ENCODE peak calls at places on chromosomes 1 and 21, in seven cellular contexts. T is esophagus squamous epithelium, Q is vagina, P is A549, L is H1, H is breast epithelium, E is IMR-90. N is an unnamed sample.

GRCh38 chr1:87977145-87977544 is 648.5 kb downstream of the LMO4 start:
- DNase-seq in T (no peak), H (no peak), L (no peak), E (no peak), Q (no peak), P (no peak), N (no peak)

GRCh38 chr1:77550135-77550534 is 132.3 kb downstream of the ZZZ3 start:
- DNase-seq in Q (no peak), E (no peak), P (no peak), H (no peak), T (no peak), L (no peak), N (no peak)

GRCh38 chr1:232579958-232580705 is 49.8 kb downstream of the SIPA1L2 start:
- DNase-seq in T (no peak), H (no peak), E (peak; percentile 37), Q (no peak), P (no peak), L (no peak), N (no peak)

GRCh38 chr21:38869946-38870345 is 64.2 kb downstream of the ETS2 start:
- DNase-seq in T (no peak), L (no peak), Q (no peak), P (no peak), H (no peak), E (peak; percentile 71), N (no peak)

GRCh38 chr1:82525378-82525777 is 724.6 kb downstream of the ADGRL2 start:
- DNase-seq in P (no peak), Q (no peak), E (no peak), H (no peak), T (no peak), L (no peak), N (no peak)

GRCh38 chr1:169207825-169208520 is 101.5 kb downstream of the ATP1B1 start:
- DNase-seq in Q (no peak), E (no peak), T (no peak), L (no peak), P (no peak), H (no peak), N (no peak)

GRCh38 chr1:42221952-42222606 is 57.5 kb upstream of the GUCA2A start:
- DNase-seq in E (peak; percentile 74), L (no peak), P (no peak), Q (no peak), T (no peak), H (no peak), N (no peak)

GRCh38 chr1:24929876-24930702 is at the start of gene RUNX3:
- DNase-seq in P (peak; percentile 85), L (no peak), H (no peak), E (no peak), Q (no peak), T (peak; percentile 35), N (peak; percentile 95)

GRCh38 chr1:92365378-92366044 is 66.7 kb downstream of the RPAP2 start:
- DNase-seq in P (no peak), E (no peak), Q (no peak), T (no peak), H (no peak), L (no peak), N (peak; percentile 23)

GRCh38 chr1:165255226-165255625 is 101.3 kb downstream of the LMX1A start:
- DNase-seq in L (no peak), H (no peak), T (no peak), E (no peak), P (no peak), Q (no peak), N (no peak)

GRCh38 chr1:186225089-186225488 is 150.0 kb downstream of the TPR start:
- DNase-seq in Q (no peak), H (no peak), T (no peak), P (no peak), E (no peak), L (no peak), N (peak; percentile 13)

GRCh38 chr1:200990114-200990513 is 33.4 kb downstream of the KIF21B start:
- DNase-seq in L (no peak), Q (no peak), E (no peak), P (no peak), H (no peak), T (no peak), N (no peak)

GRCh38 chr1:205585835-205586785 is 45.7 kb downstream of the ELK4 start:
- DNase-seq in L (no peak), Q (no peak), E (no peak), T (no peak), H (no peak), P (no peak), N (no peak)

GRCh38 chr21:34690793-34691175 is 22.0 kb downstream of the CLIC6 start:
- DNase-seq in E (no peak), Q (no peak), P (no peak), T (no peak), H (no peak), L (no peak), N (no peak)

GRCh38 chr1:85109475-85109874 is 61.2 kb upstream of the MCOLN3 start:
- DNase-seq in E (peak; percentile 75), L (peak; percentile 50), H (peak; percentile 56), T (no peak), Q (no peak), P (peak; percentile 49), N (peak; percentile 66)

GRCh38 chr1:208045410-208046252 is 134.7 kb upstream of the CD34 start:
- DNase-seq in P (peak; percentile 52), Q (no peak), L (no peak), E (no peak), H (no peak), T (no peak), N (no peak)

GRCh38 chr1:9652379-9653194 is 1.1 kb downstream of the PIK3CD start:
- DNase-seq in Q (no peak), E (peak; percentile 15), P (no peak), H (no peak), L (no peak), T (no peak), N (peak; percentile 82)

GRCh38 chr1:216807696-216808095 is 84.5 kb upstream of the ESRRG start:
- DNase-seq in P (no peak), E (peak; percentile 15), Q (no peak), L (no peak), T (no peak), H (no peak), N (no peak)

GRCh38 chr1:239357867-239358266 is 28.5 kb upstream of the CHRM3 start:
- DNase-seq in L (no peak), E (no peak), P (no peak), T (no peak), Q (no peak), H (no peak), N (no peak)

GRCh38 chr1:202438393-202439174 is 90.1 kb downstream of the PPP1R12B start:
- DNase-seq in E (no peak), Q (no peak), H (no peak), P (no peak), T (no peak), L (no peak), N (no peak)

GRCh38 chr21:18493420-18493819 is 89.8 kb upstream of the TMPRSS15 start:
- DNase-seq in L (no peak), H (no peak), Q (no peak), P (no peak), E (no peak), T (no peak), N (no peak)

GRCh38 chr21:42164064-42164789 is 54.7 kb upstream of the ABCG1 start:
- DNase-seq in T (no peak), L (peak; percentile 7), P (no peak), E (no peak), Q (peak; percentile 86), H (peak; percentile 52), N (peak; percentile 67)

GRCh38 chr1:91968334-91968733 is 19.1 kb downstream of the BRDT start:
- DNase-seq in L (no peak), H (no peak), E (no peak), P (no peak), T (no peak), Q (no peak), N (no peak)

GRCh38 chr1:53541761-53542550 is 82.8 kb downstream of the DMRTB1 start:
- DNase-seq in T (no peak), L (no peak), Q (no peak), H (no peak), P (peak; percentile 76), E (peak; percentile 90), N (peak; percentile 12)

GRCh38 chr1:57072775-57073174 is 107.0 kb upstream of the C8B start:
- DNase-seq in L (no peak), H (no peak), P (no peak), E (no peak), Q (no peak), T (no peak), N (peak; percentile 10)

GRCh38 chr1:201562659-201563405 is 23.9 kb downstream of the NAV1 start:
- DNase-seq in H (no peak), Q (no peak), E (peak; percentile 97), T (no peak), L (no peak), P (no peak), N (no peak)

GRCh38 chr1:160367934-160368923 is 1.4 kb downstream of the NHLH1 start:
- DNase-seq in P (no peak), T (no peak), E (no peak), L (no peak), H (no peak), Q (peak; percentile 56), N (no peak)

GRCh38 chr1:235953801-235954200 is 87.1 kb upstream of the LYST start:
- DNase-seq in H (no peak), Q (no peak), E (peak; percentile 92), P (no peak), T (no peak), L (no peak), N (no peak)

GRCh38 chr1:64955093-64956066 is 11.0 kb downstream of the JAK1 start:
- DNase-seq in E (no peak), T (no peak), H (no peak), Q (no peak), P (no peak), L (no peak), N (no peak)
- TF ChIP-seq POLR2A in E (no peak), T (no peak), H (no peak), Q (no peak), P (no peak), L (no peak), N (no peak)

DNA sequence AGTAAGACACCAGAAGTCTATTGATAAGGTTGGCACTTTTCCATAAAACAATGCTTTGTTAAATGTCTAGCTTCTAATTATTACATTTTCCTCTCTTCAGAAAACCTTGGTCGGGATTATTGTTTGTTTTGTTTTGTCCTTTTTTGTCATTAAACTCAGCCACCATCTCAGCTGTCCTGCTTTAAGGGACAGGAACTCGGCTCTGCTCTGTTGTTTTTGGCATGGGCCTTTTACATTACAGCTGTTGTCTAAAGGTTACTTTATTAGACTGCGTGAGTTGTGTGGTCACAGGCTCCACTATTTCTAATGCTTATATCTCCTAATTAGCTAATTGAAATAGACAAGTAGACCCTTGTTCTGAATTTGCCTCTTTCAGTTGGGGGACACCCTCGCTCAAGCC is 1.5 kb downstream of the PALMD start:
- DNase-seq in P (no peak), Q (no peak), H (no peak), T (no peak), E (no peak), L (no peak), N (no peak)
- H3K4me3 ChIP-seq in P (no peak overlapping the region), Q (peak overlapping the region; percentile 44), H (peak overlapping the region; percentile 41), T (peak overlapping the region; percentile 63), E (no peak overlapping the region), L (no peak overlapping the region), N (no peak overlapping the region)

GRCh38 chr1:167617100-167617949 is 12.7 kb upstream of the RCSD1 start:
- DNase-seq in T (no peak), E (peak; percentile 7), Q (no peak), P (no peak), H (no peak), L (no peak), N (peak; percentile 92)
- TF ChIP-seq POLR2A in T (peak; percentile 25), E (no peak), Q (no peak), P (no peak), H (no peak), L (no peak), N (no peak)

GRCh38 chr1:224617410-224618361 is 1.6 kb downstream of the CNIH3 start:
- DNase-seq in E (no peak), T (no peak), L (no peak), Q (no peak), H (no peak), P (no peak), N (peak; percentile 25)
- H3K4me3 ChIP-seq in E (peak overlapping the region; percentile 51), T (peak overlapping the region; percentile 63), L (peak overlapping the region; percentile 25), Q (peak overlapping the region; percentile 35), H (peak overlapping the region; percentile 39), P (no peak overlapping the region), N (no peak overlapping the region)